ENCODE peak calls at places on chromosomes 16 and 17, in seven cellular contexts. K is stimulated activated CD4-positive, alpha-beta T cell treated with anti-CD3 and anti-CD28 coated beads, TNF-alpha, amount 100 ng/mL, for 48 hours; S is substantia nigra; W is tibial artery; Q is upper lobe of right lung; X is stimulated activated naive CD8-positive, alpha-beta T cell treated with anti-CD3 and anti-CD28 coated beads, Interleukin-15, Interleukin-2, amounts not matched to agents 100 U/mL and 50 U/mL, for 24 hours; G is mucosa of gallbladder. A is an unnamed sample.

GRCh38 chr16:67811899-67812298 is 5.2 kb downstream of the TSNAXIP1 start:
- DNase-seq in K (no peak), S (no peak), W (no peak), Q (no peak), X (no peak), G (no peak), A (no peak)

GRCh38 chr17:42819939-42820535 is 4.0 kb downstream of the BECN1 start:
- DNase-seq in K (peak), S (no peak), W (no peak), Q (peak), X (peak), G (no peak), A (no peak)

GRCh38 chr16:85077039-85077438 is 35.2 kb downstream of the CIBAR2 start:
- DNase-seq in K (no peak), S (no peak), W (no peak), Q (no peak), X (no peak), G (no peak), A (no peak)

GRCh38 chr16:57627184-57627871 is 1.1 kb upstream of the ADGRG1 start:
- DNase-seq in K (no peak), S (peak), W (no peak), Q (no peak), X (no peak), G (no peak), A (no peak)

GRCh38 chr16:57352636-57353047 is 5.9 kb upstream of the CCL22 start:
- DNase-seq in K (no peak), S (no peak), W (no peak), Q (no peak), X (no peak), G (no peak), A (peak)

GRCh38 chr17:79444226-79444625 is 166.6 kb downstream of the RBFOX3 start:
- DNase-seq in K (no peak), S (no peak), W (no peak), Q (no peak), X (no peak), G (no peak), A (no peak)

GRCh38 chr17:29956225-29956624 is 14.8 kb downstream of the EFCAB5 start:
- DNase-seq in K (no peak), S (no peak), W (no peak), Q (no peak), X (no peak), G (no peak), A (no peak)

GRCh38 chr17:68248886-68249872 is 1.3 kb downstream of the AMZ2 start:
- DNase-seq in K (no peak), S (no peak), W (no peak), Q (no peak), X (no peak), G (no peak), A (no peak)

GRCh38 chr17:39196820-39197331 is 593 bp downstream of the CACNB1 start:
- DNase-seq in K (no peak), S (no peak), W (peak), Q (peak), X (no peak), G (no peak), A (no peak)

GRCh38 chr16:54817432-54817831 is 113.2 kb upstream of the IRX5 start:
- DNase-seq in K (no peak), S (no peak), W (no peak), Q (no peak), X (no peak), G (no peak), A (no peak)

GRCh38 chr17:39225974-39226683 is 384 bp upstream of the STAC2 start:
- DNase-seq in K (no peak), S (no peak), W (peak), Q (no peak), X (peak), G (no peak), A (no peak)

GRCh38 chr16:4918790-4919210 is 18.1 kb downstream of the PPL start:
- DNase-seq in K (no peak), S (no peak), W (no peak), Q (peak), X (no peak), G (peak), A (no peak)

GRCh38 chr16:1264257-1265089 is 8.6 kb downstream of the TPSD1 start:
- DNase-seq in K (no peak), S (no peak), W (no peak), Q (no peak), X (no peak), G (no peak), A (no peak)

GRCh38 chr17:17494499-17495447 is 1.4 kb downstream of the RASD1 start:
- DNase-seq in K (no peak), S (no peak), W (peak), Q (peak), X (peak), G (no peak), A (peak)

GRCh38 chr17:61720016-61720795 is 129.2 kb upstream of the NACA2 start:
- DNase-seq in K (no peak), S (no peak), W (no peak), Q (no peak), X (no peak), G (no peak), A (no peak)